ENCODE peak calls at places on chromosomes 7 and 10, in ten cellular contexts. F, O, X, M, I, K, H, S, B and Q are unnamed samples.
A peak's percentile ranks its signal among the peaks of the same experiment; 100 is the strongest.

GRCh38 chr7:57201021-57201894 is 69.0 kb upstream of the ZNF479 start:
- DNase-seq in F (no peak), O (no peak), X (no peak), M (no peak), I (no peak), K (peak; percentile 65), H (no peak), S (no peak), B (no peak), Q (no peak)

GRCh38 chr10:24041030-24041429 is 167.9 kb upstream of the KIAA1217 start:
- DNase-seq in F (no peak), O (no peak), X (no peak), M (no peak), I (no peak), K (no peak), H (no peak), S (no peak), B (no peak), Q (no peak)

GRCh38 chr10:131911451-131911850 is 10.6 kb downstream of the PPP2R2D start:
- DNase-seq in F (no peak), O (no peak), X (no peak), M (no peak), I (no peak), K (no peak), H (no peak), S (no peak), B (peak; percentile 48), Q (no peak)

GRCh38 chr10:33376976-33377657 is 42.6 kb upstream of the NRP1 start:
- DNase-seq in F (peak; percentile 24), O (peak; percentile 90), X (no peak), M (no peak), I (no peak), K (no peak), H (peak; percentile 50), S (no peak), B (no peak), Q (peak; percentile 81)

GRCh38 chr10:71747039-71747807 is 26.1 kb downstream of the VSIR start:
- DNase-seq in F (no peak), O (no peak), X (no peak), M (peak; percentile 10), I (no peak), K (no peak), H (no peak), S (no peak), B (no peak), Q (no peak)

GRCh38 chr10:119219747-119220320 is 12.5 kb downstream of the GRK5 start:
- DNase-seq in F (no peak), O (peak; percentile 67), X (no peak), M (no peak), I (no peak), K (no peak), H (no peak), S (no peak), B (no peak), Q (no peak)

GRCh38 chr7:8618441-8619070 is 185.1 kb downstream of the NXPH1 start:
- DNase-seq in F (no peak), O (no peak), X (no peak), M (no peak), I (no peak), K (no peak), H (no peak), S (no peak), B (no peak), Q (no peak)

GRCh38 chr7:30363778-30364563 is 79.6 kb downstream of the ZNRF2 start:
- DNase-seq in F (no peak), O (no peak), X (no peak), M (no peak), I (no peak), K (no peak), H (no peak), S (peak; percentile 57), B (no peak), Q (no peak)

GRCh38 chr7:155308330-155309020 is 10.8 kb downstream of the INSIG1 start:
- DNase-seq in F (no peak), O (no peak), X (no peak), M (no peak), I (no peak), K (no peak), H (no peak), S (no peak), B (no peak), Q (no peak)

GRCh38 chr7:155306677-155307470 is 9.2 kb downstream of the INSIG1 start:
- DNase-seq in F (no peak), O (no peak), X (peak; percentile 49), M (no peak), I (no peak), K (no peak), H (no peak), S (no peak), B (no peak), Q (no peak)

GRCh38 chr7:155310425-155311114 is 12.9 kb downstream of the INSIG1 start:
- DNase-seq in F (no peak), O (no peak), X (no peak), M (no peak), I (no peak), K (no peak), H (no peak), S (no peak), B (no peak), Q (no peak)

GRCh38 chr7:155312108-155312507 is 14.4 kb downstream of the INSIG1 start:
- DNase-seq in F (no peak), O (no peak), X (no peak), M (no peak), I (no peak), K (no peak), H (no peak), S (no peak), B (no peak), Q (no peak)

DNA sequence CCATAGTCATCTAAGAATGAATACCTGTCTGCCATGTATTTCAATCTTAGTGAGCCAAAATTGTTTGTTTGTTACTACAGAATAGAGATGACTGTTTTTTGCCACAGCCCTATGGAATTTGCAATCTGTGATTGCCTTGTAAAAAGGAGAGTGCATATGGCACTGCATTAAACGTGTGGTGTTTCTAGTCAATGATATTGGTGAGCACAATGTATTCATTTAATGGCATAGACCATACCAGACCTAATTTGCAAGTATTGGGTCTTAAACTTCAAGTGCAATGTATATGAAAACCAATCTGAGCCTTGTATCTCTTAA is 11.3 kb downstream of the INSIG1 start:
- DNase-seq in F (no peak), O (no peak), X (no peak), M (no peak), I (no peak), K (no peak), H (no peak), S (no peak), B (no peak), Q (no peak)
- H3K36me3 ChIP-seq in F (peaks cover 63% of the 10 kb centered on the region), O (peaks cover 19% of the 10 kb centered on the region), X (peaks cover 3% of the 10 kb centered on the region), M (peaks cover 27% of the 10 kb centered on the region), I (peaks cover 66% of the 10 kb centered on the region), K (peaks cover 2% of the 10 kb centered on the region), H (peaks cover 49% of the 10 kb centered on the region), S (peaks cover 18% of the 10 kb centered on the region), B (no peaks in the 10 kb centered on the region), Q (peaks cover 19% of the 10 kb centered on the region)

GRCh38 chr10:117362313-117362712 is 12.9 kb downstream of the PDZD8 start:
- DNase-seq in F (peak; percentile 15), O (peak; percentile 44), X (no peak), M (no peak), I (no peak), K (no peak), H (peak; percentile 47), S (no peak), B (no peak), Q (peak; percentile 53)
- H3K4me1 ChIP-seq in F (peaks cover 30% of the 10 kb centered on the region), O (peaks cover 57% of the 10 kb centered on the region), X (peaks cover 70% of the 10 kb centered on the region), M (peaks cover 24% of the 10 kb centered on the region), I (peaks cover 49% of the 10 kb centered on the region), K (peaks cover 5% of the 10 kb centered on the region), H (peaks cover 37% of the 10 kb centered on the region), S (no peaks in the 10 kb centered on the region), B (peaks cover 50% of the 10 kb centered on the region), Q (peaks cover 6% of the 10 kb centered on the region)

DNA sequence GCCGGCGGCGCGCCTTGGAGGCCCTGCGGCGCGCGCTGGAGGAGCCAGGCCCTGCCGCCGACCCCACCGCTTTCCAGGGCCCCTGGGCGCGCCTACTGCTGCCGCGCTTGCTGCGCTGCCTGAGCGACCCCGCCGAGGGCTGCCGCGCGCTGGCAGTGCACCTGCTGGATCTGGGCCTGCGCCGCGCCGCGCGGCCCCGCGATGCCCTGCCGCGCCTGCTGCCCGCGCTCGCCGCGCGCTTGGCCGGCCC is 280 bp downstream of the DNAAF5 start:
- DNase-seq in F (no peak), O (no peak), X (no peak), M (peak; percentile 38), I (no peak), K (no peak), H (no peak), S (no peak), B (no peak), Q (no peak)
- H3K27ac ChIP-seq in F (peak overlapping the region; percentile 83), O (no peak overlapping the region), X (peak overlapping the region; percentile 29), M (peak overlapping the region; percentile 67), I (peak overlapping the region; percentile 77), K (no peak overlapping the region), H (no peak overlapping the region), S (no peak overlapping the region), B (no peak overlapping the region), Q (no peak overlapping the region)

GRCh38 chr10:35492387-35493195 is 112.5 kb upstream of the GJD4 start:
- DNase-seq in F (no peak), O (no peak), X (no peak), M (no peak), I (no peak), K (no peak), H (no peak), S (no peak), B (no peak), Q (no peak)

GRCh38 chr10:35493196-35494118 is 111.7 kb upstream of the GJD4 start:
- DNase-seq in F (no peak), O (no peak), X (peak; percentile 24), M (no peak), I (peak; percentile 36), K (no peak), H (peak; percentile 18), S (no peak), B (no peak), Q (no peak)

GRCh38 chr10:35486297-35486991 is 118.7 kb upstream of the GJD4 start:
- DNase-seq in F (no peak), O (no peak), X (no peak), M (no peak), I (no peak), K (no peak), H (peak; percentile 19), S (no peak), B (no peak), Q (no peak)

GRCh38 chr10:35488228-35488627 is 116.9 kb upstream of the GJD4 start:
- DNase-seq in F (no peak), O (no peak), X (no peak), M (no peak), I (no peak), K (no peak), H (no peak), S (no peak), B (no peak), Q (no peak)

DNA sequence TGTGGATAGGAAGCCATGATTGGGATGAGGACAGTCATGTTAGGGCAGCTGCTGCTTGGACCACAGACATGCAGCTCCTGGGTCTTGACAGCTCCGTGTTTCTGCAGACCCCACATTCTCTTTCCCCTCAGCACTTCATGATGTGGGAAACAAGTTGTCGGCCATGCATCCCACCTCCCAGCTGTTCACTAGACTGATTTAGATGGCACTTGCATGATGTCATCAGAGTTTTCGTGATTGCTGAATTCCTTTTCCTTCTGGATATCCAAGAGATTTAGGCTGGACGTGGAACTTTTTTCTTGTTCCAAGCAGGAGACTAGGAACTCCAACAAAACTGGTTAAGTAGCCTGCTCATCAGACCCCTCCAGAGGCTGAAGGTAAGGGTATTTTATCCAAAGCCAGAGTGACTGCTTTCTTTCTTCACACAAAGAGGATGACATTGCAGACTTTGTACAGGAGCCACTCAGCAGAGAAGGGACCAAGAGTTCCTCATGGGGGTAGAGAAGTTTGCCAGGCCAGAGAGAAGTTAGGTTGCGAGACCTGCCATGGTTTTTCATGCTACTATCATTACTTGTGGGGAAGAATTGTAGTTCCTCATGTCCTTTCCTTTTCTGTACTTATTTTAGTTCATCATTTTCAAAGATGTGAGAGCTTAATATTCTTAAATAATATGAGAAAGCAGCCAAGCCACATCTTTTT is 117.7 kb upstream of the GJD4 start:
- DNase-seq in F (no peak), O (peak; percentile 17), X (no peak), M (no peak), I (no peak), K (no peak), H (no peak), S (no peak), B (no peak), Q (peak; percentile 57)
- H3K36me3 ChIP-seq in F (peaks cover 5% of the 10 kb centered on the region), O (peaks cover 6% of the 10 kb centered on the region), X (no peaks in the 10 kb centered on the region), M (peaks cover 10% of the 10 kb centered on the region), I (peaks cover 4% of the 10 kb centered on the region), K (no peaks in the 10 kb centered on the region), H (no peaks in the 10 kb centered on the region), S (no peaks in the 10 kb centered on the region), B (no peaks in the 10 kb centered on the region), Q (no peaks in the 10 kb centered on the region)